ENCODE peak calls at places on chromosomes 12 and 14, in four cellular contexts. Q, D, T and A are unnamed samples.

GRCh38 chr12:94025730-94026129 is 122.6 kb upstream of the PLXNC1 start:
- DNase-seq in Q (peak; percentile 6), D (no peak), T (no peak), A (peak; percentile 16)

GRCh38 chr14:53152909-53153701 is at the start of gene DDHD1:
- DNase-seq in D (peak; percentile 82), Q (peak; percentile 51), T (peak; percentile 63), A (peak; percentile 54)

GRCh38 chr12:68451261-68452091 is 119.3 kb upstream of the MDM1 start:
- DNase-seq in Q (peak; percentile 73), D (peak; percentile 3), T (no peak), A (peak; percentile 86)

GRCh38 chr12:6183689-6184441 is 16.3 kb upstream of the CD9 start:
- DNase-seq in T (no peak), D (no peak), Q (peak; percentile 66), A (peak; percentile 56)

GRCh38 chr14:29240046-29240445 is 473.5 kb downstream of the FOXG1 start:
- DNase-seq in T (no peak), Q (peak; percentile 71), D (no peak), A (peak; percentile 91)

GRCh38 chr12:114399664-114400211 is 6.2 kb downstream of the TBX5 start:
- DNase-seq in Q (no peak), T (no peak), D (no peak), A (no peak)

GRCh38 chr14:91484744-91485143 is 25.4 kb downstream of the PPP4R3A start:
- DNase-seq in Q (no peak), T (no peak), D (no peak), A (no peak)

GRCh38 chr12:51421266-51421884 is 3.3 kb upstream of the SLC4A8 start:
- DNase-seq in Q (peak; percentile 80), T (peak; percentile 23), D (peak; percentile 35), A (peak; percentile 65)

GRCh38 chr12:124453419-124454351 is 113.7 kb downstream of the NCOR2 start:
- DNase-seq in Q (peak; percentile 30), T (no peak), D (peak; percentile 74), A (peak; percentile 39)

GRCh38 chr12:104057771-104058197 is 6.5 kb upstream of the HCFC2 start:
- DNase-seq in D (no peak), T (no peak), Q (peak; percentile 54), A (no peak)

GRCh38 chr12:47818382-47818700 is 1.4 kb downstream of the HDAC7 start:
- DNase-seq in T (no peak), D (no peak), Q (no peak), A (no peak)

GRCh38 chr12:95881331-95881955 is 22.7 kb downstream of the SNRPF start:
- DNase-seq in D (no peak), Q (peak; percentile 50), T (no peak), A (peak; percentile 38)

GRCh38 chr12:89225808-89226368 is 126.4 kb downstream of the DUSP6 start:
- DNase-seq in Q (peak; percentile 92), T (no peak), D (no peak), A (peak; percentile 97)

GRCh38 chr12:118299791-118300460 is 72.8 kb downstream of the TAOK3 start:
- DNase-seq in D (no peak), Q (peak; percentile 23), T (peak; percentile 27), A (no peak)

GRCh38 chr14:80003138-80003537 is 208.2 kb downstream of the DIO2 start:
- DNase-seq in T (no peak), D (no peak), Q (no peak), A (peak; percentile 70)

GRCh38 chr14:31835049-31835448 is 242.1 kb upstream of the ARHGAP5 start:
- DNase-seq in Q (peak; percentile 9), T (no peak), D (no peak), A (peak; percentile 7)

GRCh38 chr12:123245678-123246077 is 12.4 kb downstream of the MTRFR start:
- DNase-seq in T (no peak), D (no peak), Q (no peak), A (no peak)

GRCh38 chr12:116053479-116054195 is 223.9 kb downstream of the MED13L start:
- DNase-seq in T (no peak), D (no peak), Q (peak; percentile 93), A (peak; percentile 93)

GRCh38 chr14:104794099-104794498 is 1.4 kb downstream of the AKT1 start:
- DNase-seq in Q (peak; percentile 78), T (no peak), D (peak; percentile 26), A (peak; percentile 76)

GRCh38 chr14:87231336-87232026 is 761.5 kb downstream of the GALC start:
- DNase-seq in Q (no peak), D (no peak), T (no peak), A (no peak)

GRCh38 chr14:89425931-89426330 is 8.9 kb upstream of the FOXN3 start:
- DNase-seq in D (no peak), Q (peak; percentile 95), T (no peak), A (peak; percentile 98)

GRCh38 chr12:41437578-41437977 is 249.5 kb downstream of the PDZRN4 start:
- DNase-seq in Q (no peak), T (peak; percentile 3), D (no peak), A (no peak)

GRCh38 chr12:72089678-72090077 is 151.0 kb downstream of the TPH2 start:
- DNase-seq in Q (no peak), D (no peak), T (no peak), A (no peak)